ENCODE peak calls at places on chromosomes 1 and 21, in ten cellular contexts. Z, W, A, R, P, U, V, X, I and S are unnamed samples. For H3K27me3, the result is how much of the 10 kb centered on the place peaks cover.

GRCh38 chr1:95118019-95118499 is 904 bp downstream of the TLCD4 start:
- DNase-seq in Z (no peak), W (no peak), A (no peak), R (no peak), P (no peak), U (no peak), V (no peak), X (no peak), I (no peak), S (no peak)

GRCh38 chr1:77825356-77825709 is 45.9 kb downstream of the MIGA1 start:
- DNase-seq in Z (no peak), W (no peak), A (peak), R (peak), P (no peak), U (no peak), V (peak), X (peak), I (peak), S (no peak)

GRCh38 chr1:233299450-233299849 is 3.9 kb upstream of the PCNX2 start:
- DNase-seq in Z (no peak), W (no peak), A (no peak), R (no peak), P (no peak), U (no peak), V (no peak), X (no peak), I (no peak), S (no peak)

GRCh38 chr1:155698382-155699038 is 9.6 kb downstream of the DAP3 start:
- DNase-seq in Z (no peak), W (no peak), A (no peak), R (peak), P (no peak), U (no peak), V (no peak), X (peak), I (no peak), S (no peak)

GRCh38 chr1:909861-910310 is 13.8 kb upstream of the SAMD11 start:
- DNase-seq in Z (peak), W (peak), A (no peak), R (no peak), P (peak), U (no peak), V (no peak), X (no peak), I (no peak), S (no peak)

GRCh38 chr1:199020904-199021303 is 382.1 kb downstream of the PTPRC start:
- DNase-seq in Z (no peak), W (no peak), A (no peak), R (no peak), P (no peak), U (no peak), V (no peak), X (no peak), I (no peak), S (no peak)

GRCh38 chr21:27975514-27975913 is 1008.6 kb upstream of the ADAMTS5 start:
- DNase-seq in Z (no peak), W (no peak), A (no peak), R (no peak), P (no peak), U (no peak), V (no peak), X (no peak), I (no peak), S (no peak)

GRCh38 chr1:70222716-70223235 is 1.6 kb downstream of the SRSF11 start:
- DNase-seq in Z (no peak), W (no peak), A (no peak), R (no peak), P (no peak), U (no peak), V (no peak), X (no peak), I (no peak), S (no peak)

GRCh38 chr1:40001456-40001855 is 39.1 kb upstream of the CAP1 start:
- DNase-seq in Z (no peak), W (no peak), A (no peak), R (no peak), P (no peak), U (no peak), V (no peak), X (no peak), I (no peak), S (no peak)

GRCh38 chr1:29837306-29837646 is 601.0 kb downstream of the PTPRU start:
- DNase-seq in Z (no peak), W (no peak), A (no peak), R (no peak), P (no peak), U (peak), V (no peak), X (no peak), I (no peak), S (no peak)

GRCh38 chr1:224510880-224511645 is 76.5 kb upstream of the WDR26 start:
- DNase-seq in Z (no peak), W (no peak), A (no peak), R (no peak), P (no peak), U (no peak), V (no peak), X (no peak), I (no peak), S (no peak)

GRCh38 chr1:117070124-117070523 is 10.0 kb downstream of the TTF2 start:
- DNase-seq in Z (no peak), W (no peak), A (no peak), R (no peak), P (no peak), U (no peak), V (no peak), X (peak), I (no peak), S (no peak)

GRCh38 chr1:235999259-235999925 is 65.5 kb downstream of the NID1 start:
- DNase-seq in Z (no peak), W (no peak), A (no peak), R (no peak), P (no peak), U (no peak), V (peak), X (peak), I (no peak), S (peak)

GRCh38 chr1:50271337-50271736 is 151.9 kb downstream of the DMRTA2 start:
- DNase-seq in Z (no peak), W (no peak), A (no peak), R (no peak), P (no peak), U (no peak), V (no peak), X (no peak), I (no peak), S (no peak)

GRCh38 chr21:31686272-31686913 is 26.9 kb downstream of the SOD1 start:
- DNase-seq in Z (no peak), W (no peak), A (no peak), R (no peak), P (no peak), U (no peak), V (no peak), X (no peak), I (no peak), S (no peak)

GRCh38 chr1:155186955-155187891 is 13.6 kb downstream of the TRIM46 start:
- DNase-seq in Z (peak), W (no peak), A (no peak), R (no peak), P (no peak), U (no peak), V (no peak), X (no peak), I (no peak), S (peak)

GRCh38 chr1:245153645-245154428 is 948 bp upstream of the KIF26B start:
- DNase-seq in Z (no peak), W (peak), A (no peak), R (no peak), P (no peak), U (peak), V (no peak), X (no peak), I (peak), S (no peak)

GRCh38 chr1:203404546-203404945 is 53.6 kb upstream of the FMOD start:
- DNase-seq in Z (no peak), W (no peak), A (no peak), R (no peak), P (no peak), U (no peak), V (no peak), X (no peak), I (no peak), S (no peak)

GRCh38 chr1:31548518-31548898 is 27.8 kb upstream of the TINAGL1 start:
- DNase-seq in Z (no peak), W (no peak), A (no peak), R (no peak), P (no peak), U (no peak), V (no peak), X (no peak), I (no peak), S (no peak)

GRCh38 chr1:245571872-245572294 is 417.1 kb downstream of the KIF26B start:
- DNase-seq in Z (no peak), W (peak), A (no peak), R (peak), P (no peak), U (no peak), V (no peak), X (no peak), I (no peak), S (no peak)

GRCh38 chr1:81254560-81254959 is 546.2 kb upstream of the ADGRL2 start:
- DNase-seq in Z (no peak), W (no peak), A (no peak), R (peak), P (no peak), U (no peak), V (no peak), X (no peak), I (no peak), S (no peak)

GRCh38 chr1:204319462-204319861 is 40.3 kb downstream of the PLEKHA6 start:
- DNase-seq in Z (no peak), W (no peak), A (peak), R (no peak), P (no peak), U (no peak), V (peak), X (peak), I (no peak), S (no peak)

GRCh38 chr1:72034827-72035226 is 247.5 kb downstream of the NEGR1 start:
- DNase-seq in Z (no peak), W (no peak), A (no peak), R (no peak), P (no peak), U (no peak), V (no peak), X (no peak), I (no peak), S (no peak)

DNA sequence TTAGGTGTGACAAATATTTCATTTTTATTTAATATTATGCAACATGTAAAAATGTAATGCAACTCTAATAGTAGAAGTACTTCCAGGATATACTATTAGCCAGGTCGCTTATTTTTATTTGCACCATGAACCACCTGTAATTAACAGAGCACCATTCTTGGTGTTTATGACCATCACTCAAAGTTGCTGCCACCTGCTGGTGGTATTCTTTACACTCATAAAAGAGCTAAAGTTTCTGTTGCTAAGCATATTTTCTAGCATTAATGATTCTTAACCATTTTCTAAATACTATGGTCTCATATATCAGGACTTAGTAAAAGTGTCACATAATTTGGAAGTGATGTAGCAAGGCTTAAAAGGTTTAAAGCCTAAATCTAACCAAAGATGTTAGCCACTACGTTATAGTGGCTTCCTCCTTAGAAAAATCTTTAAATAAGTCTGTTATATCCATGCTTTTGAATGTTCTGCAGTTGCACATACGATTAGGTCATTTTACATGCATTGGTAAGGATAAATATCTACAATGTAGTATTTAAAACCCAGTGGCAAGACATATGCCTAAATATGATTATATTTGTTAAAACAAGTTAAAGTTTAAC is 244.5 kb downstream of the NEGR1 start:
- DNase-seq in Z (no peak), W (no peak), A (peak), R (peak), P (no peak), U (no peak), V (peak), X (peak), I (peak), S (no peak)
- H3K27ac ChIP-seq in Z (no peak), W (no peak), A (no peak), R (no peak), P (no peak), U (no peak), V (no peak), X (no peak), I (no peak), S (no peak)

DNA sequence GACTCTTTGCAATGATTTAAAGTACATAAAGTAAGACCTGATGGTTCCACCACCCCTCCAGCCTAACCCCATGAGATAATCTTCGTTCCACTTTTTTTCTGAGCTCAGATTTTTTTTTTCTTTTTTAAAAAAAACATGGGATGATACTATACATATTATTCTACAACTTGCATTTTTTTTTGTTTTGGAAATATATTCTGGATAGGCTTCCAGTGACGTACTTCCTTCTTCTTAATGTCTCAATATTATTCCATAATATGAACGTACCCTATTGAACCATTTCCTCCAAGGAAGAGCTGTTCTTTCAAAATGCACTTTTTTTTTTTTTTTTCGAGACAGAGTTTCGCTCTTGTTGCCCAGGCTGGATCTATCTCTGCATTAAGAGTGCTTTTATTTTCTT is 1.6 kb downstream of the EDEM3 start:
- DNase-seq in Z (no peak), W (no peak), A (no peak), R (no peak), P (no peak), U (no peak), V (no peak), X (no peak), I (no peak), S (no peak)
- H3K4me3 ChIP-seq in Z (no peak), W (no peak), A (peak), R (peak), P (peak), U (peak), V (peak), X (peak), I (no peak), S (peak)

DNA sequence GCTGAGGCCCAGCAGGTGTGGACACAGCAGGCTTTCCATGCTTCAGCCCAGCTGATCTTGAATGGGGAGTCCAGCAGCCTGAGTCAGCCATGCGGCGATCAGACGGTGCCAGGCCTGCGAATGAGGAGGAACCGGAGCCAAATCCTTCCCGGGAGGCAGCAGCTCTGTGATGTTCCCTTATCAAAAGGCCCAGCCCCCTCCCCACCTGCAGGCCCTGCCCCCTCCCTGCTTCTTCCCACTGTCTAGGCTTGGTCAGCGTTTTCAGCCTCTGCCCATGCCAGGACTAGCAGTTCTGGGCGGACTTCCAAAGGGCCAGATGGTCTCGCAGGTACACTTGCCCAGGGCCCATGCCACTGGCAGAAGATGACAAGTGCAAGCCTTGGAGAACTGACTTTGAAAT is 253.8 kb downstream of the KAZN start:
- DNase-seq in Z (no peak), W (peak), A (peak), R (no peak), P (no peak), U (no peak), V (no peak), X (no peak), I (peak), S (no peak)
- H3K27me3 ChIP-seq in Z (under half), W (under half), A (under half), R (under half), P (under half), U (under half), V (under half), X (under half), I (under half), S (under half)

GRCh38 chr1:44650159-44650831 is 24.0 kb downstream of the TMEM53 start:
- DNase-seq in Z (no peak), W (no peak), A (no peak), R (no peak), P (no peak), U (no peak), V (no peak), X (no peak), I (no peak), S (no peak)
- H3K27ac ChIP-seq in Z (no peak), W (no peak), A (peak), R (no peak), P (no peak), U (no peak), V (no peak), X (no peak), I (peak), S (no peak)

GRCh38 chr1:209650454-209650853 is 1.8 kb downstream of the LAMB3 start:
- DNase-seq in Z (no peak), W (no peak), A (no peak), R (no peak), P (no peak), U (no peak), V (no peak), X (no peak), I (no peak), S (no peak)

GRCh38 chr1:209648931-209649776 is 3.1 kb downstream of the LAMB3 start:
- DNase-seq in Z (no peak), W (no peak), A (peak), R (peak), P (no peak), U (no peak), V (peak), X (peak), I (peak), S (no peak)

GRCh38 chr1:209646558-209646957 is 5.7 kb downstream of the LAMB3 start:
- DNase-seq in Z (no peak), W (no peak), A (no peak), R (no peak), P (no peak), U (no peak), V (no peak), X (no peak), I (no peak), S (no peak)

GRCh38 chr1:209647212-209647611 is 5.0 kb downstream of the LAMB3 start:
- DNase-seq in Z (no peak), W (no peak), A (no peak), R (no peak), P (no peak), U (no peak), V (no peak), X (no peak), I (no peak), S (no peak)

DNA sequence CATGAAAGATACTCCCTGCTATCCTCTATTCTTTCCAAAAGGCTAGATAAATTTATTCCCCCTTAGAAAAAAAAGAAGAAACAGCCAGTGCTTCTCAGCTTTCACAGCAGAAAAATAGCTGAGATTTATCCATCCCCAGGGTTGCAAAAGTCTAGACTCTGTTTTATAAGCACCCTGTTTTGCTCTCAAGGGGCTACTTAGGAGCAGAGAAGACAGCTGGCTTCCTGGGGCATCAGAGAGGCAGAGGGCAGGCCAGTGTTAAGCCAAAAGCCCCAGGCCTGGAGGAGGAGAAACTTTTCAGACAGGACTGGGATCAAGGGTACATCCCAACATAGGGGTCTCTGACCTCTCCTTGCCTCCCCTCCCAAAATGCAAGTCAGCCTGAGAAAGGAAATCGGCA is 3.9 kb downstream of the LAMB3 start:
- DNase-seq in Z (no peak), W (no peak), A (no peak), R (no peak), P (no peak), U (no peak), V (no peak), X (no peak), I (no peak), S (no peak)
- H3K4me3 ChIP-seq in Z (no peak), W (no peak), A (no peak), R (no peak), P (no peak), U (no peak), V (no peak), X (no peak), I (no peak), S (no peak)